ENCODE peak calls at places on chromosome 20, in five cellular contexts. A is NB4; N is stimulated activated CD8-positive, alpha-beta memory T cell treated with anti-CD3 and anti-CD28 coated beads, Interleukin-15, amount 100 ng/mL, for 24 hours; E is CD4-positive, CD25-positive, alpha-beta regulatory T cell; K is ELR. J is an unnamed sample.
A peak's percentile ranks its signal among the peaks of the same experiment; 100 is the strongest.

GRCh38 chr20:2804041-2804828 is 3.8 kb upstream of the CPXM1 start:
- DNase-seq in E (no peak), N (no peak), K (no peak), A (no peak), J (no peak)

GRCh38 chr20:40617594-40617993 is 71.4 kb downstream of the MAFB start:
- DNase-seq in A (no peak), N (no peak), K (no peak), E (no peak), J (no peak)

GRCh38 chr20:34891166-34892062 is 15.0 kb downstream of the ACSS2 start:
- DNase-seq in K (peak; percentile 91), N (no peak), A (peak; percentile 88), E (peak; percentile 67), J (no peak)

GRCh38 chr20:53606364-53606985 is 12.8 kb upstream of the ZNF217 start:
- DNase-seq in K (peak; percentile 68), E (no peak), A (no peak), N (no peak), J (no peak)

GRCh38 chr20:2800590-2801458 is at the start of gene CPXM1:
- DNase-seq in K (no peak), A (peak; percentile 95), N (no peak), E (peak; percentile 10), J (no peak)

GRCh38 chr20:57330998-57331397 is 1.4 kb downstream of the SPO11 start:
- DNase-seq in E (no peak), N (no peak), A (peak; percentile 62), K (no peak), J (no peak)

GRCh38 chr20:62176866-62177265 is 6.0 kb upstream of the MTG2 start:
- DNase-seq in K (no peak), E (no peak), A (no peak), N (no peak), J (no peak)

GRCh38 chr20:4406627-4407026 is 315.1 kb upstream of the PRND start:
- DNase-seq in K (peak; percentile 88), E (no peak), A (no peak), N (no peak), J (no peak)

GRCh38 chr20:19713851-19714716 is 44.0 kb upstream of the RIN2 start:
- DNase-seq in A (no peak), K (no peak), N (no peak), E (no peak), J (no peak)

GRCh38 chr20:54112221-54112884 is 42.0 kb upstream of the BCAS1 start:
- DNase-seq in K (no peak), A (no peak), E (no peak), N (no peak), J (no peak)

GRCh38 chr20:57047281-57048026 is 219.0 kb downstream of the BMP7 start:
- DNase-seq in N (no peak), E (no peak), A (peak; percentile 80), K (peak; percentile 54), J (no peak)

GRCh38 chr20:36093025-36093803 is 61.3 kb upstream of the EPB41L1 start:
- DNase-seq in K (peak; percentile 47), N (peak; percentile 6), E (peak; percentile 50), A (peak; percentile 48), J (peak; percentile 89)

GRCh38 chr20:39633689-39634088 is 671.5 kb downstream of the DHX35 start:
- DNase-seq in N (no peak), A (no peak), E (no peak), K (no peak), J (no peak)

GRCh38 chr20:8291200-8291599 is 159.1 kb downstream of the PLCB1 start:
- DNase-seq in K (no peak), N (no peak), E (no peak), A (no peak), J (no peak)

GRCh38 chr20:51043811-51044210 is 20.9 kb upstream of the KCNG1 start:
- DNase-seq in A (no peak), K (peak; percentile 89), N (no peak), E (no peak), J (no peak)

GRCh38 chr20:9617940-9618339 is 103.5 kb downstream of the LAMP5 start:
- DNase-seq in N (no peak), A (peak; percentile 53), E (no peak), K (peak; percentile 50), J (peak; percentile 51)

GRCh38 chr20:22984611-22985010 is 50.5 kb upstream of the SSTR4 start:
- DNase-seq in E (no peak), K (no peak), A (peak; percentile 38), N (no peak), J (no peak)

J was measured in upper lobe of left lung.